ENCODE peak calls at places on chromosome 16, in six cellular contexts. L is breast epithelium, G is HCT116, H is A549, J is tibial nerve, Z is esophagus muscularis mucosa. D is an unnamed sample.

GRCh38 chr16:85136213-85136704 is 24.0 kb upstream of the CIBAR2 start:
- DNase-seq in G (no peak), H (no peak), J (peak; percentile 61), Z (no peak), L (no peak), D (no peak)

GRCh38 chr16:31127182-31127581 is 8.3 kb downstream of the PRSS8 start:
- DNase-seq in Z (no peak), L (no peak), H (no peak), G (no peak), J (no peak), D (no peak)

GRCh38 chr16:69917739-69918138 is 33.4 kb upstream of the CLEC18A start:
- DNase-seq in Z (no peak), H (peak; percentile 87), L (no peak), G (no peak), J (peak; percentile 77), D (peak; percentile 66)

GRCh38 chr16:89035013-89035697 is 58.1 kb upstream of the CBFA2T3 start:
- DNase-seq in L (no peak), Z (no peak), G (no peak), J (no peak), H (no peak), D (no peak)

GRCh38 chr16:27222499-27223225 is 19.3 kb downstream of the KDM8 start:
- DNase-seq in Z (peak; percentile 93), H (no peak), L (no peak), J (no peak), G (no peak), D (peak; percentile 63)

GRCh38 chr16:74877706-74878105 is 103.1 kb upstream of the FA2H start:
- DNase-seq in J (no peak), G (no peak), L (no peak), Z (no peak), H (no peak), D (no peak)

GRCh38 chr16:58503863-58504688 is 4.1 kb downstream of the NDRG4 start:
- DNase-seq in L (peak; percentile 37), Z (no peak), H (no peak), J (no peak), G (no peak), D (no peak)

GRCh38 chr16:85420501-85421337 is 192.4 kb upstream of the GSE1 start:
- DNase-seq in G (peak; percentile 49), H (peak; percentile 78), Z (no peak), J (no peak), L (no peak), D (peak; percentile 59)

GRCh38 chr16:27475561-27475960 is 73.6 kb downstream of the IL21R start:
- DNase-seq in G (no peak), L (no peak), Z (no peak), H (no peak), J (no peak), D (no peak)

GRCh38 chr16:75065149-75065807 is 51.3 kb downstream of the LDHD start:
- DNase-seq in L (no peak), H (peak; percentile 33), Z (no peak), J (no peak), G (no peak), D (no peak)

GRCh38 chr16:86405319-86405718 is 105.0 kb upstream of the FOXF1 start:
- DNase-seq in G (no peak), Z (no peak), L (no peak), H (no peak), J (no peak), D (no peak)

GRCh38 chr16:29962344-29962994 is 590 bp downstream of the TMEM219 start:
- DNase-seq in H (peak; percentile 30), Z (no peak), L (no peak), G (no peak), J (peak; percentile 20), D (no peak)

GRCh38 chr16:11224096-11224893 is 31.7 kb downstream of the SOCS1 start:
- DNase-seq in J (peak; percentile 74), H (no peak), L (no peak), Z (peak; percentile 95), G (no peak), D (peak; percentile 41)

GRCh38 chr16:23843143-23843542 is 7.4 kb downstream of the PRKCB start:
- DNase-seq in L (no peak), Z (no peak), G (no peak), H (no peak), J (no peak), D (no peak)

GRCh38 chr16:70578035-70578434 is 54.4 kb downstream of the SF3B3 start:
- DNase-seq in Z (no peak), J (no peak), G (no peak), L (no peak), H (no peak), D (no peak)

GRCh38 chr16:81767987-81768592 is 11.0 kb upstream of the PLCG2 start:
- DNase-seq in H (peak; percentile 56), L (no peak), J (no peak), Z (no peak), G (no peak), D (no peak)

GRCh38 chr16:49343291-49343690 is 30.3 kb upstream of the C16orf78 start:
- DNase-seq in L (no peak), G (no peak), Z (no peak), H (no peak), J (no peak), D (no peak)

GRCh38 chr16:81610144-81610842 is 165.7 kb downstream of the CMIP start:
- DNase-seq in Z (no peak), G (no peak), L (peak; percentile 64), H (no peak), J (peak; percentile 55), D (peak; percentile 83)

GRCh38 chr16:87393680-87394055 is 1.5 kb downstream of the MAP1LC3B start:
- DNase-seq in J (no peak), Z (no peak), L (peak; percentile 20), H (no peak), G (no peak), D (no peak)

GRCh38 chr16:80198265-80198994 is 342.4 kb upstream of the DYNLRB2 start:
- DNase-seq in L (no peak), Z (no peak), H (peak; percentile 60), G (no peak), J (no peak), D (no peak)

GRCh38 chr16:55418586-55418985 is 60.4 kb upstream of the MMP2 start:
- DNase-seq in L (no peak), J (no peak), G (no peak), H (no peak), Z (no peak), D (no peak)

GRCh38 chr16:61937646-61938045 is 98.6 kb downstream of the CDH8 start:
- DNase-seq in Z (no peak), L (no peak), H (no peak), J (no peak), G (no peak), D (no peak)

GRCh38 chr16:53855056-53855455 is 151.1 kb downstream of the FTO start:
- DNase-seq in H (no peak), J (no peak), L (no peak), G (no peak), Z (no peak), D (no peak)

GRCh38 chr16:56520251-56520577 is 390 bp upstream of the BBS2 start:
- DNase-seq in Z (no peak), J (no peak), H (no peak), G (no peak), L (no peak), D (no peak)

GRCh38 chr16:56515665-56516064 is 4.2 kb downstream of the BBS2 start:
- DNase-seq in Z (no peak), J (no peak), G (no peak), H (no peak), L (no peak), D (no peak)

GRCh38 chr16:56518435-56518834 is 1.4 kb downstream of the BBS2 start:
- DNase-seq in H (no peak), L (no peak), J (no peak), Z (no peak), G (no peak), D (no peak)

GRCh38 chr16:56517206-56517605 is 2.6 kb downstream of the BBS2 start:
- DNase-seq in H (no peak), G (no peak), Z (no peak), J (no peak), L (no peak), D (no peak)

GRCh38 chr16:56519459-56520250 is at the start of gene BBS2:
- DNase-seq in J (peak; percentile 76), Z (peak; percentile 96), L (peak; percentile 86), G (peak; percentile 51), H (peak; percentile 86), D (peak; percentile 90)
- TF ChIP-seq POLR2A in J (peak; percentile 95), Z (peak; percentile 60), L (peak; percentile 62), G (peak; percentile 37), H (peak; percentile 92), D (peak; percentile 84)

GRCh38 chr16:67961551-67961957 is 6.9 kb downstream of the SLC12A4 start:
- DNase-seq in H (no peak), L (peak; percentile 98), Z (no peak), J (no peak), G (no peak), D (no peak)

GRCh38 chr16:67965668-67966548 is 2.5 kb downstream of the SLC12A4 start:
- DNase-seq in G (no peak), H (no peak), Z (no peak), L (no peak), J (no peak), D (no peak)

GRCh38 chr16:67964477-67965131 is 3.8 kb downstream of the SLC12A4 start:
- DNase-seq in G (no peak), Z (no peak), H (no peak), L (no peak), J (no peak), D (no peak)

GRCh38 chr16:67962135-67962534 is 6.3 kb downstream of the SLC12A4 start:
- DNase-seq in H (no peak), J (no peak), L (no peak), Z (no peak), G (no peak), D (no peak)

GRCh38 chr16:67963325-67964321 is 4.8 kb downstream of the SLC12A4 start:
- DNase-seq in Z (no peak), H (no peak), G (no peak), L (no peak), J (peak; percentile 46), D (peak; percentile 48)
- H3K4me1 ChIP-seq in Z (peaks cover 91% of the 10 kb centered on the region), H (peaks cover 20% of the 10 kb centered on the region), G (peaks cover 18% of the 10 kb centered on the region), L (peaks cover 35% of the 10 kb centered on the region), J (peaks cover 60% of the 10 kb centered on the region), D (peaks cover 5% of the 10 kb centered on the region)

DNA sequence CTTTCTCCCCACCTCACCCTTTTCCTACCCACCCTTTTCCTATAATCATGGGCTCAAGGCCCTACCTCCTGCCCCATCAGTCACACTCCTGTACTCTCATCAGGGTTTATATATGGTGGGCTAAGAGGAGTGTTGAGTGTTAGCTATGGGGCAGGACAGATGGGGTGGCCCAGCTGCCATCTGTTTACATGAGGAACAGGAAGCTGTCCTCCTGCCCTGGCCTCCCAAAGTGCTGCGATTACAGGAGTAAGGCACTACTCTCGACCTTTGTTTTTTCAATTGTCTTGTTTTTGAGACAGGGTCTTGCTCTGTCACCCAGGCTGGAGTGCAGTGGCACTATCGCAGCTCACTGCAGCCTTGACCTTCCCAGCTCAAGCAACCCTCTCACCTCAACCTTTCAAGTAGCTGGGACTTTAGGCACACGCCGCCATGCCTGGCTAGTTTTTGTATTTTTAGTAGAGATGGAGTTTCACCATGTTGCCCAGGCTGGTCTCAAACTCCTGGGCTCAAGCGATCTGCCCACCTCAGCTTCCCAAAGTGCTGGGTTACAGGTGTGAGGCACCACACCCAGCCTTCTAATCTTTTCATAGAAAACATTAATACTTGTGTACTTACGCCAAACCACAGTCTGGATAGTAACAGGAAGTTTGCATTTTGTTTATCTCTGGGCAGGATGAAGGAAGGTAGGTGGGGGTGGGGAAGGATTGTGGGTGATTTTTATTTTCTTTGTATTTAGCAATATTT is 1.6 kb downstream of the TRADD start:
- DNase-seq in L (no peak), G (no peak), H (no peak), J (no peak), Z (no peak), D (no peak)
- H3K4me3 ChIP-seq in L (no peak overlapping the region), G (no peak overlapping the region), H (no peak overlapping the region), J (no peak overlapping the region), Z (no peak overlapping the region), D (no peak overlapping the region)

GRCh38 chr16:4271176-4272113 is 1.4 kb downstream of the TFAP4 start:
- DNase-seq in L (peak; percentile 90), H (peak; percentile 96), G (peak; percentile 86), J (peak; percentile 82), Z (peak; percentile 97), D (peak; percentile 90)
- TF ChIP-seq POLR2A in L (peak; percentile 13), H (peak; percentile 61), G (peak; percentile 59), J (peak; percentile 77), Z (peak; percentile 45), D (peak; percentile 66)

D was measured in uterus.